ENCODE peak calls at places on chromosomes 1 and 21, in four cellular contexts. M, G, Z and L are unnamed samples.

GRCh38 chr1:186272486-186272885 is 102.6 kb downstream of the TPR start:
- DNase-seq in Z (no peak), G (no peak), M (no peak), L (peak; percentile 41)

GRCh38 chr21:35414511-35415139 is 365.5 kb upstream of the RUNX1 start:
- DNase-seq in M (no peak), G (no peak), Z (no peak), L (no peak)

GRCh38 chr1:160907976-160908375 is 23.0 kb upstream of the ITLN1 start:
- DNase-seq in Z (no peak), G (no peak), M (no peak), L (no peak)

GRCh38 chr1:24946861-24947658 is 17.0 kb upstream of the RUNX3 start:
- DNase-seq in M (no peak), Z (peak; percentile 58), G (no peak), L (no peak)

GRCh38 chr1:175538442-175538841 is 205.0 kb downstream of the TNR start:
- DNase-seq in M (no peak), G (no peak), Z (no peak), L (no peak)

GRCh38 chr1:236795757-236796719 is 946 bp downstream of the MTR start:
- DNase-seq in Z (no peak), M (no peak), G (no peak), L (no peak)

GRCh38 chr21:44869860-44870747 is 3.4 kb downstream of the PTTG1IP start:
- DNase-seq in G (no peak), M (no peak), Z (peak; percentile 98), L (peak; percentile 60)

GRCh38 chr1:205976708-205977107 is 26.5 kb downstream of the RAB7B start:
- DNase-seq in M (no peak), G (no peak), Z (peak; percentile 69), L (no peak)

GRCh38 chr1:25194576-25195020 is 37.7 kb downstream of the SYF2 start:
- DNase-seq in Z (peak; percentile 32), M (no peak), G (no peak), L (no peak)

GRCh38 chr1:109642610-109643009 is 13.3 kb upstream of the GSTM4 start:
- DNase-seq in G (no peak), M (no peak), Z (no peak), L (no peak)

GRCh38 chr1:12505176-12505575 is 112.8 kb downstream of the DHRS3 start:
- DNase-seq in M (no peak), Z (no peak), G (no peak), L (no peak)

GRCh38 chr21:15772654-15773053 is 42.9 kb downstream of the USP25 start:
- DNase-seq in M (no peak), Z (no peak), G (no peak), L (no peak)

GRCh38 chr1:203402609-203403337 is 51.9 kb upstream of the FMOD start:
- DNase-seq in G (no peak), M (no peak), Z (peak; percentile 45), L (no peak)

GRCh38 chr1:198726455-198726854 is 87.6 kb downstream of the PTPRC start:
- DNase-seq in Z (peak; percentile 67), M (no peak), G (no peak), L (no peak)

GRCh38 chr1:54397090-54397591 is 9.1 kb downstream of the SSBP3 start:
- DNase-seq in M (no peak), Z (no peak), G (no peak), L (no peak)

GRCh38 chr1:243497939-243498681 is 242.3 kb downstream of the SDCCAG8 start:
- DNase-seq in Z (no peak), M (no peak), G (no peak), L (no peak)

GRCh38 chr1:46303872-46304326 is 401 bp downstream of the UQCRH start:
- DNase-seq in M (no peak), Z (no peak), G (no peak), L (peak; percentile 25)

GRCh38 chr1:218345673-218346390 is 696 bp downstream of the TGFB2 start:
- DNase-seq in G (no peak), M (peak; percentile 7), Z (peak; percentile 67), L (peak; percentile 51)

GRCh38 chr1:189149547-189150375 is 1327.9 kb downstream of the BRINP3 start:
- DNase-seq in G (no peak), Z (no peak), M (no peak), L (no peak)